ENCODE peak calls at places on chromosomes 1 and 21, in eight cellular contexts. Y is suprapubic skin, G is Panc1, A is HCT116, D is K562, U is GM23338, B is stomach, X is vagina. I is an unnamed sample.

GRCh38 chr1:219699870-219700269 is 87.0 kb upstream of the ZC3H11B start:
- DNase-seq in Y (no peak), G (no peak), A (no peak), D (no peak), U (no peak), B (no peak), X (no peak), I (no peak)

GRCh38 chr1:110554871-110555801 is 36.2 kb upstream of the KCNA10 start:
- DNase-seq in Y (no peak), G (no peak), A (no peak), D (peak; percentile 76), U (peak; percentile 71), B (peak; percentile 53), X (no peak), I (peak; percentile 86)

GRCh38 chr21:45142469-45142868 is 68.1 kb downstream of the ADARB1 start:
- DNase-seq in Y (no peak), G (no peak), A (no peak), D (no peak), U (no peak), B (no peak), X (no peak), I (no peak)

GRCh38 chr1:34924759-34925555 is 4.5 kb downstream of the DLGAP3 start:
- DNase-seq in Y (no peak), G (no peak), A (no peak), D (peak; percentile 86), U (peak; percentile 91), B (peak; percentile 46), X (no peak), I (no peak)

GRCh38 chr1:224245188-224245587 is 62.1 kb downstream of the DEGS1 start:
- DNase-seq in Y (no peak), G (no peak), A (no peak), D (no peak), U (no peak), B (no peak), X (no peak), I (peak; percentile 92)

GRCh38 chr1:38082678-38083317 is 36.2 kb upstream of the POU3F1 start:
- DNase-seq in Y (no peak), G (no peak), A (no peak), D (no peak), U (peak; percentile 25), B (no peak), X (no peak), I (no peak)

GRCh38 chr1:171055966-171056643 is 34.6 kb upstream of the FMO3 start:
- DNase-seq in Y (no peak), G (no peak), A (no peak), D (no peak), U (no peak), B (no peak), X (no peak), I (no peak)

GRCh38 chr1:114558548-114558947 is 22.9 kb downstream of the BCAS2 start:
- DNase-seq in Y (no peak), G (no peak), A (peak; percentile 6), D (peak; percentile 52), U (peak; percentile 56), B (no peak), X (no peak), I (no peak)

GRCh38 chr1:36203554-36204346 is 20.5 kb upstream of the THRAP3 start:
- DNase-seq in Y (no peak), G (no peak), A (no peak), D (no peak), U (no peak), B (peak; percentile 65), X (no peak), I (peak; percentile 87)

GRCh38 chr1:229068266-229069043 is 202.5 kb upstream of the RAB4A start:
- DNase-seq in Y (no peak), G (no peak), A (no peak), D (no peak), U (no peak), B (no peak), X (no peak), I (peak; percentile 83)

GRCh38 chr1:85297855-85298629 is 21.6 kb upstream of the BCL10 start:
- DNase-seq in Y (no peak), G (peak; percentile 100), A (peak; percentile 89), D (no peak), U (no peak), B (peak; percentile 59), X (no peak), I (peak; percentile 80)

GRCh38 chr1:74505133-74505532 is 7.3 kb downstream of the LRRC53 start:
- DNase-seq in Y (no peak), G (no peak), A (no peak), D (no peak), U (peak; percentile 68), B (no peak), X (no peak), I (no peak)

GRCh38 chr1:46364612-46365011 is 24.0 kb downstream of the NSUN4 start:
- DNase-seq in Y (no peak), G (no peak), A (no peak), D (no peak), U (no peak), B (no peak), X (no peak), I (no peak)

GRCh38 chr1:31413405-31414005 is 492 bp downstream of the SERINC2 start:
- DNase-seq in Y (peak; percentile 85), G (no peak), A (no peak), D (no peak), U (peak; percentile 43), B (peak; percentile 90), X (no peak), I (peak; percentile 87)

GRCh38 chr1:66401244-66401643 is 132.7 kb upstream of the SGIP1 start:
- DNase-seq in Y (no peak), G (no peak), A (no peak), D (no peak), U (no peak), B (no peak), X (no peak), I (no peak)

GRCh38 chr1:156640842-156641706 is 843 bp upstream of the BCAN start:
- DNase-seq in Y (no peak), G (no peak), A (no peak), D (no peak), U (no peak), B (no peak), X (no peak), I (no peak)

GRCh38 chr1:194071200-194071599 is 884.8 kb upstream of the B3GALT2 start:
- DNase-seq in Y (no peak), G (no peak), A (no peak), D (no peak), U (no peak), B (no peak), X (no peak), I (no peak)

GRCh38 chr1:21291184-21291583 is 921 bp upstream of the ECE1 start:
- DNase-seq in Y (no peak), G (no peak), A (no peak), D (no peak), U (no peak), B (no peak), X (no peak), I (no peak)

GRCh38 chr1:16187748-16188401 is 24.6 kb downstream of the ARHGEF19 start:
- DNase-seq in Y (no peak), G (peak; percentile 86), A (no peak), D (peak; percentile 89), U (peak; percentile 83), B (peak; percentile 82), X (no peak), I (peak; percentile 93)

GRCh38 chr1:27162090-27162489 is 7.2 kb upstream of the SLC9A1 start:
- DNase-seq in Y (no peak), G (no peak), A (no peak), D (peak; percentile 4), U (no peak), B (no peak), X (no peak), I (no peak)

GRCh38 chr1:27163093-27163492 is 8.2 kb upstream of the SLC9A1 start:
- DNase-seq in Y (no peak), G (peak; percentile 71), A (no peak), D (no peak), U (no peak), B (no peak), X (no peak), I (no peak)

GRCh38 chr1:27166351-27166802 is 11.5 kb upstream of the SLC9A1 start:
- DNase-seq in Y (no peak), G (no peak), A (no peak), D (peak; percentile 18), U (no peak), B (no peak), X (no peak), I (no peak)

GRCh38 chr1:27157194-27157593 is 2.3 kb upstream of the SLC9A1 start:
- DNase-seq in Y (no peak), G (no peak), A (no peak), D (peak; percentile 76), U (no peak), B (no peak), X (no peak), I (no peak)

DNA sequence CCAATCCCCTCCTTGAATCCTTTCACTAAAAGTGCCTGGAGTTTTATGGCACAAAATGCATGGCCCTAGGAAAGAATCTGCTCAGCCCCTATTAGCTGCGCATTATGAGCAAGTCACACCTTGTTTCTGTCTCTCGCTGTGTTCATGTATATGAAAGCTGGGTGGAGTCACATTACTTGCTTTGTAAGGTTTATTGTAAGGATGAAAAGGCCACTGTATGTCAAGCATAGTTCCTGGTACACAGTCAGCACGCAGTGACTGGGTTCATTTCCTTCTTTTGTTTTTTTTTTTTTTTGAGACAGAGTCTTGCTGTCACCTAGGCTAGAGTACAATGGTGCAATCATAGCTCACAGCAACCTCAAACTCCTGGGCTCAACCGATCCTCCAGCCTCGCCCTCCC is 6.7 kb upstream of the SLC9A1 start:
- DNase-seq in Y (no peak), G (no peak), A (no peak), D (peak; percentile 4), U (no peak), B (no peak), X (no peak), I (no peak)
- TF ChIP-seq POLR2AphosphoS5 in Y (no peak), G (no peak), A (no peak), D (no peak), U (no peak), B (peak; percentile 77), X (peak; percentile 83), I (peak; percentile 56)

GRCh38 chr21:26715878-26716506 is 129.2 kb downstream of the ADAMTS1 start:
- DNase-seq in Y (no peak), G (no peak), A (no peak), D (peak; percentile 22), U (peak; percentile 87), B (peak; percentile 44), X (no peak), I (no peak)
- TF ChIP-seq CTCF in Y (peak; percentile 51), G (peak; percentile 77), A (no peak), D (peak; percentile 39), U (peak; percentile 78), B (no peak), X (peak; percentile 64), I (peak; percentile 39)

DNA sequence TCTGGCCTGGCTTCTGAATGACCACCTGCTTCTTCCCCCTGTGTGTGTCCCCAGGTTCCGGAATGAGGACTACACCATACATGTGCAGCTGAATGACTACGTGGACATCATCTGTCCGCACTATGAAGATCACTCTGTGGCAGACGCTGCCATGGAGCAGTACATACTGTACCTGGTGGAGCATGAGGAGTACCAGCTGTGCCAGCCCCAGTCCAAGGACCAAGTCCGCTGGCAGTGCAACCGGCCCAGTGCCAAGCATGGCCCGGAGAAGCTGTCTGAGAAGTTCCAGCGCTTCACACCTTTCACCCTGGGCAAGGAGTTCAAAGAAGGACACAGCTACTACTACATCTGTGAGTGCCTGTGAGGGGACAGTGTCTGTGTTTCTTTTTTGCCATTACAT is 3.6 kb downstream of the EFNA1 start:
- DNase-seq in Y (no peak), G (no peak), A (no peak), D (no peak), U (no peak), B (peak; percentile 78), X (no peak), I (no peak)
- TF ChIP-seq POLR2AphosphoS5 in Y (no peak), G (no peak), A (no peak), D (no peak), U (no peak), B (peak; percentile 59), X (no peak), I (no peak)

GRCh38 chr1:200038987-200039848 is 11.7 kb downstream of the NR5A2 start:
- DNase-seq in Y (no peak), G (no peak), A (peak; percentile 10), D (no peak), U (peak; percentile 85), B (peak; percentile 46), X (no peak), I (peak; percentile 81)
- TF ChIP-seq CTCF in Y (no peak), G (no peak), A (no peak), D (no peak), U (no peak), B (no peak), X (no peak), I (no peak)

I was measured in spleen.